ENCODE peak calls at places on chromosomes 2 and 18, in five cellular contexts. C is A549, H is GM12878, R is HepG2, J is upper lobe of left lung. D is an unnamed sample. For H3K4me1, the result is how much of the 10 kb centered on the place peaks cover.

GRCh38 chr2:158931577-158931976 is 36.9 kb upstream of the TANC1 start:
- ATAC-seq in C (peak), H (no peak), R (no peak), J (no peak), D (no peak)

GRCh38 chr2:237870754-237871651 is 11.6 kb downstream of the RAMP1 start:
- ATAC-seq in C (no peak), H (no peak), R (no peak), J (no peak), D (no peak)

GRCh38 chr2:222269132-222269531 is 29.7 kb downstream of the PAX3 start:
- ATAC-seq in C (no peak), H (no peak), R (no peak), J (no peak), D (no peak)

GRCh38 chr18:63823516-63824219 is 48.5 kb downstream of the SERPINB7 start:
- ATAC-seq in C (no peak), H (peak), R (no peak), J (peak), D (no peak)

GRCh38 chr2:73177645-73178255 is 24.6 kb upstream of the NOTO start:
- ATAC-seq in C (peak), H (peak), R (peak), J (peak), D (peak)

GRCh38 chr2:12700989-12701388 is 15.7 kb upstream of the TRIB2 start:
- ATAC-seq in C (no peak), H (no peak), R (no peak), J (no peak), D (no peak)

GRCh38 chr2:216340280-216340631 is 32.0 kb downstream of the MARCHF4 start:
- ATAC-seq in C (no peak), H (no peak), R (no peak), J (no peak), D (no peak)

GRCh38 chr2:179226961-179227259 is 37.7 kb downstream of the SESTD1 start:
- ATAC-seq in C (no peak), H (no peak), R (no peak), J (no peak), D (no peak)

GRCh38 chr2:74221604-74222299 is 23.3 kb downstream of the MTHFD2 start:
- ATAC-seq in C (peak), H (peak), R (peak), J (no peak), D (no peak)

GRCh38 chr2:12167525-12168317 is 421.3 kb downstream of the LPIN1 start:
- ATAC-seq in C (peak), H (no peak), R (peak), J (no peak), D (no peak)

GRCh38 chr18:74631242-74632087 is 33.8 kb downstream of the ZNF407 start:
- ATAC-seq in C (no peak), H (no peak), R (no peak), J (no peak), D (no peak)

GRCh38 chr2:71538656-71539265 is 85.4 kb downstream of the DYSF start:
- ATAC-seq in C (no peak), H (no peak), R (no peak), J (peak), D (no peak)

GRCh38 chr2:117917223-117917917 is 96.5 kb downstream of the CCDC93 start:
- ATAC-seq in C (peak), H (no peak), R (peak), J (no peak), D (no peak)

GRCh38 chr2:191061381-191061982 is 47.5 kb upstream of the STAT1 start:
- ATAC-seq in C (no peak), H (no peak), R (no peak), J (no peak), D (no peak)

GRCh38 chr2:73983322-73984202 is 1.1 kb upstream of the TET3 start:
- ATAC-seq in C (peak), H (peak), R (peak), J (peak), D (no peak)

GRCh38 chr2:95551055-95551568 is 40.7 kb upstream of the TRIM43 start:
- ATAC-seq in C (peak), H (no peak), R (no peak), J (no peak), D (no peak)

GRCh38 chr2:167333245-167333644 is 445.0 kb downstream of the XIRP2 start:
- ATAC-seq in C (no peak), H (no peak), R (peak), J (no peak), D (no peak)

GRCh38 chr18:67590571-67591141 is 74.1 kb upstream of the DSEL start:
- ATAC-seq in C (no peak), H (no peak), R (no peak), J (no peak), D (no peak)

GRCh38 chr2:201149064-201149820 is 33.3 kb downstream of the CFLAR start:
- ATAC-seq in C (peak), H (peak), R (peak), J (peak), D (peak)

GRCh38 chr2:109184368-109184767 is 55.4 kb downstream of the SH3RF3 start:
- ATAC-seq in C (no peak), H (no peak), R (no peak), J (no peak), D (no peak)

GRCh38 chr18:12765127-12765526 is 62.3 kb downstream of the PSMG2 start:
- ATAC-seq in C (no peak), H (peak), R (no peak), J (peak), D (no peak)

GRCh38 chr2:217530399-217531100 is 472.2 kb downstream of the TNS1 start:
- ATAC-seq in C (no peak), H (no peak), R (peak), J (no peak), D (no peak)

GRCh38 chr2:12397861-12398260 is 318.9 kb upstream of the TRIB2 start:
- ATAC-seq in C (no peak), H (no peak), R (no peak), J (no peak), D (no peak)

GRCh38 chr2:241788572-241788971 is 11.9 kb downstream of the GAL3ST2 start:
- ATAC-seq in C (no peak), H (peak), R (no peak), J (no peak), D (no peak)

GRCh38 chr18:22106536-22107292 is 62.7 kb upstream of the GATA6 start:
- ATAC-seq in C (no peak), H (no peak), R (no peak), J (no peak), D (no peak)

GRCh38 chr2:20050104-20050711 is 1.2 kb downstream of the LAPTM4A start:
- ATAC-seq in C (no peak), H (peak), R (no peak), J (no peak), D (no peak)

GRCh38 chr2:20052229-20052871 is 922 bp upstream of the LAPTM4A start:
- ATAC-seq in C (peak), H (no peak), R (peak), J (no peak), D (no peak)

GRCh38 chr2:20052872-20053281 is 1.4 kb upstream of the LAPTM4A start:
- ATAC-seq in C (peak), H (no peak), R (no peak), J (peak), D (no peak)

GRCh38 chr2:20050712-20051517 is 513 bp downstream of the LAPTM4A start:
- ATAC-seq in C (peak), H (peak), R (peak), J (peak), D (no peak)

GRCh38 chr2:20051518-20052228 is at the start of gene LAPTM4A:
- ATAC-seq in C (peak), H (peak), R (peak), J (peak), D (peak)
- TF ChIP-seq POLR2A in C (peak), H (peak), R (peak), J (peak), D (peak)

GRCh38 chr2:173077506-173078177 is 2.0 kb downstream of the MAP3K20 start:
- ATAC-seq in C (no peak), H (no peak), R (no peak), J (no peak), D (no peak)
- TF ChIP-seq EP300 in C (no peak), H (no peak), R (no peak), J (no peak), D (no peak)

GRCh38 chr2:239276813-239277193 is 124.0 kb downstream of the HDAC4 start:
- ATAC-seq in C (no peak), H (no peak), R (peak), J (no peak), D (no peak)
- H3K4me1 ChIP-seq in C (half or more), H (under half), R (under half), J (under half), D (half or more)

GRCh38 chr2:37456479-37456878 is 112.0 kb downstream of the QPCT start:
- ATAC-seq in C (no peak), H (no peak), R (no peak), J (no peak), D (no peak)

GRCh38 chr2:37453024-37453423 is 108.6 kb downstream of the QPCT start:
- ATAC-seq in C (no peak), H (no peak), R (no peak), J (no peak), D (no peak)

GRCh38 chr2:37458133-37458532 is 113.7 kb downstream of the QPCT start:
- ATAC-seq in C (no peak), H (no peak), R (no peak), J (no peak), D (no peak)

GRCh38 chr2:37457401-37457901 is 113.0 kb downstream of the QPCT start:
- ATAC-seq in C (no peak), H (no peak), R (no peak), J (no peak), D (no peak)

GRCh38 chr2:37454851-37455762 is 110.7 kb downstream of the QPCT start:
- ATAC-seq in C (no peak), H (no peak), R (no peak), J (no peak), D (peak)
- TF ChIP-seq POLR2A in C (no peak), H (no peak), R (no peak), J (no peak), D (no peak)

GRCh38 chr2:65300134-65300771 is 72.6 kb downstream of the ACTR2 start:
- ATAC-seq in C (peak), H (peak), R (peak), J (peak), D (peak)
- TF ChIP-seq EP300 in C (no peak), H (no peak), R (no peak), J (peak), D (no peak)

D was measured in gastroesophageal sphincter.